ENCODE peak calls at places on chromosome 18, in nine cellular contexts. One of them, this sample, is unnamed.
A peak's percentile ranks its signal among the peaks of the same experiment; 100 is the strongest.

GRCh38 chr18:26460449-26461091 is 87.8 kb downstream of the KCTD1 start:
- DNase-seq in activated T-cell treated with anti-CD3 and anti-CD28 coated beads for 1 hour: no peak
- DNase-seq in mesendoderm: no peak
- DNase-seq in HEK293T: no peak
- DNase-seq in activated gamma-delta T cell treated with Interleukin-2 at 50 U/mL for 16 hours: no peak
- DNase-seq in HCT116: no peak
- DNase-seq in T-helper 9 cell: no peak
- DNase-seq in COR-L47: peak; percentile 92
- DNase-seq in NCI-H1930: no peak
- DNase-seq in this sample: no peak

GRCh38 chr18:22542400-22542835 is 124.7 kb upstream of the CTAGE1 start:
- DNase-seq in activated T-cell treated with anti-CD3 and anti-CD28 coated beads for 1 hour: no peak
- DNase-seq in mesendoderm: no peak
- DNase-seq in HEK293T: no peak
- DNase-seq in activated gamma-delta T cell treated with Interleukin-2 at 50 U/mL for 16 hours: no peak
- DNase-seq in HCT116: no peak
- DNase-seq in T-helper 9 cell: no peak
- DNase-seq in COR-L47: no peak
- DNase-seq in NCI-H1930: no peak
- DNase-seq in this sample: peak; percentile 73

GRCh38 chr18:9721893-9722515 is 13.9 kb downstream of the RAB31 start:
- DNase-seq in activated T-cell treated with anti-CD3 and anti-CD28 coated beads for 1 hour: no peak
- DNase-seq in mesendoderm: no peak
- DNase-seq in HEK293T: no peak
- DNase-seq in activated gamma-delta T cell treated with Interleukin-2 at 50 U/mL for 16 hours: no peak
- DNase-seq in HCT116: no peak
- DNase-seq in T-helper 9 cell: no peak
- DNase-seq in COR-L47: no peak
- DNase-seq in NCI-H1930: no peak
- DNase-seq in this sample: no peak

GRCh38 chr18:46706968-46707367 is 49.9 kb downstream of the ST8SIA5 start:
- DNase-seq in activated T-cell treated with anti-CD3 and anti-CD28 coated beads for 1 hour: no peak
- DNase-seq in mesendoderm: peak; percentile 68
- DNase-seq in HEK293T: no peak
- DNase-seq in activated gamma-delta T cell treated with Interleukin-2 at 50 U/mL for 16 hours: no peak
- DNase-seq in HCT116: no peak
- DNase-seq in T-helper 9 cell: no peak
- DNase-seq in COR-L47: no peak
- DNase-seq in NCI-H1930: no peak
- DNase-seq in this sample: no peak

GRCh38 chr18:44819944-44820510 is 139.3 kb downstream of the SETBP1 start:
- DNase-seq in activated T-cell treated with anti-CD3 and anti-CD28 coated beads for 1 hour: no peak
- DNase-seq in mesendoderm: peak; percentile 43
- DNase-seq in HEK293T: no peak
- DNase-seq in activated gamma-delta T cell treated with Interleukin-2 at 50 U/mL for 16 hours: no peak
- DNase-seq in HCT116: no peak
- DNase-seq in T-helper 9 cell: no peak
- DNase-seq in COR-L47: no peak
- DNase-seq in NCI-H1930: no peak
- DNase-seq in this sample: peak; percentile 33

GRCh38 chr18:59376351-59376935 is 17.4 kb upstream of the LMAN1 start:
- DNase-seq in activated T-cell treated with anti-CD3 and anti-CD28 coated beads for 1 hour: no peak
- DNase-seq in mesendoderm: peak; percentile 56
- DNase-seq in HEK293T: no peak
- DNase-seq in activated gamma-delta T cell treated with Interleukin-2 at 50 U/mL for 16 hours: no peak
- DNase-seq in HCT116: no peak
- DNase-seq in T-helper 9 cell: no peak
- DNase-seq in COR-L47: peak; percentile 52
- DNase-seq in NCI-H1930: no peak
- DNase-seq in this sample: no peak

GRCh38 chr18:26832302-26832701 is 33.2 kb downstream of the AQP4 start:
- DNase-seq in activated T-cell treated with anti-CD3 and anti-CD28 coated beads for 1 hour: no peak
- DNase-seq in mesendoderm: no peak
- DNase-seq in HEK293T: no peak
- DNase-seq in activated gamma-delta T cell treated with Interleukin-2 at 50 U/mL for 16 hours: no peak
- DNase-seq in HCT116: no peak
- DNase-seq in T-helper 9 cell: no peak
- DNase-seq in COR-L47: no peak
- DNase-seq in NCI-H1930: no peak
- DNase-seq in this sample: no peak

GRCh38 chr18:37741012-37741586 is 175.5 kb upstream of the CELF4 start:
- DNase-seq in activated T-cell treated with anti-CD3 and anti-CD28 coated beads for 1 hour: no peak
- DNase-seq in mesendoderm: no peak
- DNase-seq in HEK293T: no peak
- DNase-seq in activated gamma-delta T cell treated with Interleukin-2 at 50 U/mL for 16 hours: no peak
- DNase-seq in HCT116: no peak
- DNase-seq in T-helper 9 cell: no peak
- DNase-seq in COR-L47: no peak
- DNase-seq in NCI-H1930: no peak
- DNase-seq in this sample: no peak

GRCh38 chr18:46484971-46485370 is 172.0 kb downstream of the LOXHD1 start:
- DNase-seq in activated T-cell treated with anti-CD3 and anti-CD28 coated beads for 1 hour: no peak
- DNase-seq in mesendoderm: peak; percentile 57
- DNase-seq in HEK293T: no peak
- DNase-seq in activated gamma-delta T cell treated with Interleukin-2 at 50 U/mL for 16 hours: no peak
- DNase-seq in HCT116: no peak
- DNase-seq in T-helper 9 cell: no peak
- DNase-seq in COR-L47: no peak
- DNase-seq in NCI-H1930: no peak
- DNase-seq in this sample: no peak

GRCh38 chr18:59005266-59005665 is 134.4 kb upstream of the SEC11C start:
- DNase-seq in activated T-cell treated with anti-CD3 and anti-CD28 coated beads for 1 hour: no peak
- DNase-seq in mesendoderm: peak; percentile 99
- DNase-seq in HEK293T: no peak
- DNase-seq in activated gamma-delta T cell treated with Interleukin-2 at 50 U/mL for 16 hours: no peak
- DNase-seq in HCT116: no peak
- DNase-seq in T-helper 9 cell: no peak
- DNase-seq in COR-L47: no peak
- DNase-seq in NCI-H1930: no peak
- DNase-seq in this sample: peak; percentile 89

GRCh38 chr18:45526120-45526841 is 89.0 kb upstream of the SLC14A2 start:
- DNase-seq in activated T-cell treated with anti-CD3 and anti-CD28 coated beads for 1 hour: no peak
- DNase-seq in mesendoderm: peak; percentile 10
- DNase-seq in HEK293T: no peak
- DNase-seq in activated gamma-delta T cell treated with Interleukin-2 at 50 U/mL for 16 hours: no peak
- DNase-seq in HCT116: no peak
- DNase-seq in T-helper 9 cell: no peak
- DNase-seq in COR-L47: peak; percentile 33
- DNase-seq in NCI-H1930: no peak
- DNase-seq in this sample: no peak

GRCh38 chr18:52339891-52340371 is at the start of gene DCC:
- DNase-seq in activated T-cell treated with anti-CD3 and anti-CD28 coated beads for 1 hour: no peak
- DNase-seq in mesendoderm: peak; percentile 87
- DNase-seq in HEK293T: peak; percentile 11
- DNase-seq in activated gamma-delta T cell treated with Interleukin-2 at 50 U/mL for 16 hours: no peak
- DNase-seq in HCT116: no peak
- DNase-seq in T-helper 9 cell: no peak
- DNase-seq in COR-L47: peak; percentile 92
- DNase-seq in NCI-H1930: no peak
- DNase-seq in this sample: peak; percentile 38

GRCh38 chr18:57621252-57621607 is 406 bp downstream of the NARS1 start:
- DNase-seq in activated T-cell treated with anti-CD3 and anti-CD28 coated beads for 1 hour: peak; percentile 11
- DNase-seq in mesendoderm: no peak
- DNase-seq in HEK293T: peak; percentile 24
- DNase-seq in activated gamma-delta T cell treated with Interleukin-2 at 50 U/mL for 16 hours: no peak
- DNase-seq in HCT116: no peak
- DNase-seq in T-helper 9 cell: no peak
- DNase-seq in COR-L47: no peak
- DNase-seq in NCI-H1930: no peak
- DNase-seq in this sample: no peak

GRCh38 chr18:28854964-28855363 is 678.0 kb upstream of the CDH2 start:
- DNase-seq in activated T-cell treated with anti-CD3 and anti-CD28 coated beads for 1 hour: no peak
- DNase-seq in mesendoderm: peak; percentile 12
- DNase-seq in HEK293T: no peak
- DNase-seq in activated gamma-delta T cell treated with Interleukin-2 at 50 U/mL for 16 hours: no peak
- DNase-seq in HCT116: no peak
- DNase-seq in T-helper 9 cell: no peak
- DNase-seq in COR-L47: no peak
- DNase-seq in NCI-H1930: no peak
- DNase-seq in this sample: peak; percentile 21

GRCh38 chr18:59575995-59576394 is 121.2 kb downstream of the CCBE1 start:
- DNase-seq in activated T-cell treated with anti-CD3 and anti-CD28 coated beads for 1 hour: no peak
- DNase-seq in mesendoderm: no peak
- DNase-seq in HEK293T: no peak
- DNase-seq in activated gamma-delta T cell treated with Interleukin-2 at 50 U/mL for 16 hours: no peak
- DNase-seq in HCT116: no peak
- DNase-seq in T-helper 9 cell: no peak
- DNase-seq in COR-L47: no peak
- DNase-seq in NCI-H1930: no peak
- DNase-seq in this sample: no peak

GRCh38 chr18:23479829-23480505 is 23.3 kb upstream of the RMC1 start:
- DNase-seq in activated T-cell treated with anti-CD3 and anti-CD28 coated beads for 1 hour: no peak
- DNase-seq in mesendoderm: no peak
- DNase-seq in HEK293T: no peak
- DNase-seq in activated gamma-delta T cell treated with Interleukin-2 at 50 U/mL for 16 hours: no peak
- DNase-seq in HCT116: no peak
- DNase-seq in T-helper 9 cell: no peak
- DNase-seq in COR-L47: no peak
- DNase-seq in NCI-H1930: no peak
- DNase-seq in this sample: no peak

GRCh38 chr18:76405761-76406356 is 89.2 kb downstream of the ZNF516 start:
- DNase-seq in activated T-cell treated with anti-CD3 and anti-CD28 coated beads for 1 hour: no peak
- DNase-seq in mesendoderm: peak; percentile 85
- DNase-seq in HEK293T: peak; percentile 8
- DNase-seq in activated gamma-delta T cell treated with Interleukin-2 at 50 U/mL for 16 hours: peak; percentile 63
- DNase-seq in HCT116: peak; percentile 27
- DNase-seq in T-helper 9 cell: peak; percentile 45
- DNase-seq in COR-L47: peak; percentile 53
- DNase-seq in NCI-H1930: peak; percentile 7
- DNase-seq in this sample: peak; percentile 59

GRCh38 chr18:45357681-45358470 is 257.4 kb upstream of the SLC14A2 start:
- DNase-seq in activated T-cell treated with anti-CD3 and anti-CD28 coated beads for 1 hour: no peak
- DNase-seq in mesendoderm: no peak
- DNase-seq in HEK293T: no peak
- DNase-seq in activated gamma-delta T cell treated with Interleukin-2 at 50 U/mL for 16 hours: no peak
- DNase-seq in HCT116: no peak
- DNase-seq in T-helper 9 cell: no peak
- DNase-seq in COR-L47: peak; percentile 81
- DNase-seq in NCI-H1930: no peak
- DNase-seq in this sample: no peak

GRCh38 chr18:731185-731584 is 18.8 kb upstream of the ENOSF1 start:
- DNase-seq in activated T-cell treated with anti-CD3 and anti-CD28 coated beads for 1 hour: no peak
- DNase-seq in mesendoderm: no peak
- DNase-seq in HEK293T: no peak
- DNase-seq in activated gamma-delta T cell treated with Interleukin-2 at 50 U/mL for 16 hours: no peak
- DNase-seq in HCT116: no peak
- DNase-seq in T-helper 9 cell: no peak
- DNase-seq in COR-L47: no peak
- DNase-seq in NCI-H1930: no peak
- DNase-seq in this sample: no peak

GRCh38 chr18:43279015-43279758 is 1.9 kb upstream of the SYT4 start:
- DNase-seq in activated T-cell treated with anti-CD3 and anti-CD28 coated beads for 1 hour: no peak
- DNase-seq in mesendoderm: peak; percentile 96
- DNase-seq in HEK293T: peak; percentile 25
- DNase-seq in activated gamma-delta T cell treated with Interleukin-2 at 50 U/mL for 16 hours: no peak
- DNase-seq in HCT116: no peak
- DNase-seq in T-helper 9 cell: no peak
- DNase-seq in COR-L47: peak; percentile 97
- DNase-seq in NCI-H1930: no peak
- DNase-seq in this sample: no peak

This sample was measured in fibroblast of gingiva.